ENCODE peak calls at places on chromosomes 1 and 21, in six cellular contexts. D is HL-60, O is WERI-Rb-1, Z is ascending aorta, L is upper lobe of right lung, J is astrocyte. A is an unnamed sample. For H3K27me3, the result is how much of the 10 kb centered on the place peaks cover.

GRCh38 chr1:93746423-93746822 is 64.8 kb upstream of the BCAR3 start:
- DNase-seq in D (no peak), O (no peak), Z (no peak), L (no peak), J (no peak), A (no peak)

GRCh38 chr1:125118147-125118993 is 3933.6 kb downstream of the SRGAP2C start:
- DNase-seq in D (no peak), O (no peak), Z (no peak), L (peak), J (no peak), A (no peak)

GRCh38 chr1:206012086-206012859 is 9.1 kb upstream of the RAB7B start:
- DNase-seq in D (peak), O (peak), Z (peak), L (peak), J (no peak), A (no peak)

GRCh38 chr1:74468982-74469603 is 43.3 kb downstream of the LRRC53 start:
- DNase-seq in D (no peak), O (no peak), Z (no peak), L (no peak), J (peak), A (peak)

GRCh38 chr1:119784127-119784781 is 15.5 kb upstream of the HMGCS2 start:
- DNase-seq in D (peak), O (no peak), Z (peak), L (peak), J (no peak), A (peak)

GRCh38 chr1:11227106-11228077 is 35.0 kb downstream of the MTOR start:
- DNase-seq in D (no peak), O (peak), Z (no peak), L (no peak), J (no peak), A (no peak)

GRCh38 chr1:67632811-67633478 is 52.1 kb upstream of the GADD45A start:
- DNase-seq in D (no peak), O (no peak), Z (no peak), L (no peak), J (no peak), A (no peak)

GRCh38 chr1:10528066-10529014 is 53.6 kb downstream of the PEX14 start:
- DNase-seq in D (no peak), O (no peak), Z (peak), L (no peak), J (peak), A (peak)

GRCh38 chr1:187630653-187631380 is 802.1 kb downstream of the PLA2G4A start:
- DNase-seq in D (no peak), O (no peak), Z (no peak), L (no peak), J (no peak), A (no peak)

GRCh38 chr1:203517426-203517974 is 23.5 kb downstream of the OPTC start:
- DNase-seq in D (no peak), O (no peak), Z (no peak), L (no peak), J (no peak), A (no peak)
- H3K27me3 ChIP-seq in D (under half), O (under half), Z (under half), L (under half), J (under half), A (under half)

DNA sequence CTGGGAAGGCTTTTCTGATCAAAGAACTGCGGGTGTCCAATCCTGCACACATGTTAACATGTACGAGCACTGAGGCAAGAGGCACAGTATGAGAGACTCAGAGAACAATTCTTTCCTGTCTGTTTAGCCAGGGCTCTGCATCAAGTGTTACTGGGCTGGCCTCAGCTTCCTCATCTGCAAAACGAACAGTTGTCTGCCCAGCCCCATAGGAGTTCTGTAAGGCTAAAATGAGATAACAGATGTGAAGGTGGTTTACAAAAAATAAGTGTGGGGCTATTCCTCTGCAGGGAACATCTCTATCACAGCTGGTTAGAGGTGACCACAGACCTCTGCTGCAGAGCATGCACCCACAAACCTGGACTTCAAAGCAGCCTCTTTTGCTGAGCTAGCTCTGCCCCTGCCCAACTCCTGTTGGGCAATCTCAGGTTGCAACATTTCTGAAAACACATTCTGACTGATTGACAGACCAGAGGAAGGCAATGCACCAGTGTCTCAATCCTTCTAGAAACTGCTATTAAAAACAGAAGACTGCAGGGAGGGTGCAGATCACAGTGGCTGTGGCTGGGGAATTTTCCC is 10.5 kb upstream of the OLIG1 start:
- DNase-seq in D (peak), O (no peak), Z (no peak), L (no peak), J (no peak), A (peak)
- H3K27me3 ChIP-seq in D (under half), O (under half), Z (under half), L (under half), J (under half), A (under half)

GRCh38 chr1:86183711-86184252 is 27.2 kb upstream of the COL24A1 start:
- DNase-seq in D (no peak), O (no peak), Z (no peak), L (no peak), J (peak), A (no peak)

DNA sequence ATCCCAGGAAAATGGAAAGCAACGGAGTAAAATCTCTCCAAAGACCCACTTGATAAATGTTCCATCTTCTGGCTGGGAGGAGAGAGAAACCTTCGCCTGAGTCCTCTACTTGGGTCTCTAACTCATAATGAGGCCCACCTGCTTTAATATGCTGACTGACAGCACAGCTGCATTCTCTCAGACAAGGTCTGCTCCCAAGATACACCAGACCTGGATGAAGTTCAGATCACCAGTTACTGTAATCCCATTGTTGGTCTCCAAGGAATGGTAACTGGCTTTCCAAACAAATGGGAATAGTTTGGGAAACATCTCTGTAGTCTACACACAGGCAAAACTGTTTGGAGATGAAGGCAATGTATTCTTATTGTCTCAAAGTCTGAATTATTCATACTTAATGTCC is 27.8 kb upstream of the COL24A1 start:
- DNase-seq in D (no peak), O (no peak), Z (no peak), L (no peak), J (no peak), A (no peak)
- H3K27me3 ChIP-seq in D (under half), O (under half), Z (under half), L (under half), J (under half), A (under half)

DNA sequence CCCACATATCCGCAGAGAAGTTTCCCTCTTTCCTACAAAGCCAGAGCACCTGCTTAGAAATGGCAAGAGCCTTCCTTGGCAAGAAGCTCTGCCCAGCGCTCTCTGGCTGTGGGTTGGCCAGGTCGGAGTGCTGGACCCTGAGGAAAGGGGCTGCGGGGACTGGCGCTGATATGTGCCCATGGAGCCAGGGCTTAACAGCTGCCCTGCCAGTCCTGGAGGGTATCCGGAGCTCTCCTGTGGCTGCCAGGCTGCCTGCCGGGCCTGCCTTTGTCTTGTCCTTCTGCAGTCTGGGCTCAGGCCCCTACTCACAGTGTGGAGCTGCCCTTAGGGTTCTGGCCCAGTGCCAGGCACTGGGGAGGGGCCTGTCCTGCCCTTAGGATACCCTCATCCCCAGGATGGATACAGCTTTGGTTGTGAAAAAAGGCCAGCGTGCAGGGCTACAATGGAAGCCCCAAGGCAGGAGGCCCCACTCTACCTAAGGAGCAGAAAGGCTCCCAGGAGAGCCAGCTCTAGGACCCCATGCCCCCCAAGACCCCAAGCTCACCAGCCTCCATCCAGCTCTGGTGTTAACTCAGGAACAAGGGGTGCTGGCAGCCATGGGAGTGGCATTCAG is 43.4 kb downstream of the KIAA1614 start:
- DNase-seq in D (no peak), O (no peak), Z (no peak), L (peak), J (no peak), A (no peak)
- H3K27me3 ChIP-seq in D (under half), O (under half), Z (under half), L (under half), J (under half), A (under half)

DNA sequence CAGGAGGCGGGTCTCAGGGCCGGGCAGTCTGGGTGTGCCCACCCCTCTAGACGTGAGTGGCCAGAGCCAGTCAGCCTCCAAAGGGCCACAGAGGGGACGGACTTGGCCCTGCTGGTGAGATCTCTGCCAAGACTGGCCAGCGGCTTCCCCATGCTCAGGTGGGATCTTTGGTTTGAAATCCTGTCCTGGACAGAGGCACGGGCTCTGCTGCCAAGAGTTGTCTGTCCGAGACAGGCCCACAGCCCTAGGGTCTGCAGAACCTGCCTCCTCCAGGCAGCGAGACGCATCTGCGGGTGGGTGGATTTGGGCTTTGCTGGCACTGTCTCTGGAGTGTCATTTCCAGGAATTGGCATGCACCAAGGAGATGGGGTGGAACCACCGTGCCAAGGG is 44.3 kb upstream of the CCDC27 start:
- DNase-seq in D (no peak), O (no peak), Z (no peak), L (no peak), J (no peak), A (no peak)
- H3K27me3 ChIP-seq in D (under half), O (under half), Z (under half), L (under half), J (under half), A (under half)

DNA sequence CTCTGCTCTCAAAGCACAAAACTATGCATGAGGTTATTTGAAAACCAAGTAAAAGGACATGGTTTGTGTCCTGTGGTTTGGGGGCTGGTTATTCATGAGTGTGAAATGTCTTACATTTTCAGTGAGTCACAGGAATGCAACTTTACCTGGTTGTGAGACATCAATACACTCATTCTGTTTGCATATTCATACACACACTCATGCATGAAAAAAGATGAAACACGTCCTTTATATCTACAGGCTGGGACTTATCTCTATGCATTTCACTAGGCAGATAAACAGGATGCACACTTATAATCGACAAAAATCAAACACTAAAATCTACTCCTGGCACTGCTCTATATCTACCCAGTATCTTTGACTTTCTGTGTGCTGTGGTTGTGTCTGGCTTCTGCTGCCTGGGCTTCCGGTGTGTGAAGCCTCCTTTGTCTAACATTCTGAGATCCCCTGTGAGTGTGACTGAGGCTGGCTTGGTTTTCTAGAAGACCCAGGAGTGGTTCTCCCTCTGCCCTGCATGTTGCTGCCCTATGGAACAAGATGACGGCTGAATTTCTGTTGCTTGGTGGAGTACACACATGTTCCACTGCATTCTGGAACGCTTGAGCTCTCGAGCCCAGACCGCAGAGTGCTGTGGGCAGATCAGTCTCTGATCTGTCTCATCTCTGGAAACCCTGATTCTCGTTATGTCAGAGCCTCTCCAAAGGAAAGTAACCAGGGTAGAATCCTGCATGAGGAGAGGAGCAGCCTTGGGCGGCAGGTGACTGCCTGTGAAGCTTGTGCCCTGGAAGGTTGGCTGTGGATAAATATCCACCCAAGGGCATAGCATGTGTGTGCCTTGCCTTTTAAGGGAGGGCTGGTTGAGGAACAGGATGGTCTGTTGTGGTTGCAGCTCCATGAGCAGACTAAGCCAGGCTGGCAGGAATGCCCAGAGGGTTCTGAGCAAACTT is 19.7 kb upstream of the FASLG start:
- DNase-seq in D (no peak), O (no peak), Z (no peak), L (no peak), J (peak), A (peak)
- H3K27me3 ChIP-seq in D (under half), O (half or more), Z (under half), L (under half), J (under half), A (under half)

GRCh38 chr1:208254376-208254775 is 10.2 kb upstream of the PLXNA2 start:
- DNase-seq in D (no peak), O (no peak), Z (peak), L (no peak), J (peak), A (no peak)

GRCh38 chr1:208256091-208256490 is 11.9 kb upstream of the PLXNA2 start:
- DNase-seq in D (no peak), O (no peak), Z (no peak), L (no peak), J (no peak), A (no peak)

GRCh38 chr1:208256556-208256955 is 12.4 kb upstream of the PLXNA2 start:
- DNase-seq in D (no peak), O (no peak), Z (no peak), L (no peak), J (no peak), A (no peak)

GRCh38 chr1:208253177-208253576 is 9.0 kb upstream of the PLXNA2 start:
- DNase-seq in D (no peak), O (no peak), Z (no peak), L (no peak), J (no peak), A (no peak)

GRCh38 chr1:208254862-208255261 is 10.7 kb upstream of the PLXNA2 start:
- DNase-seq in D (no peak), O (no peak), Z (no peak), L (no peak), J (peak), A (peak)
- H3K27me3 ChIP-seq in D (under half), O (under half), Z (under half), L (under half), J (under half), A (under half)

GRCh38 chr1:55582078-55582477 is 366.9 kb upstream of the USP24 start:
- DNase-seq in D (no peak), O (no peak), Z (no peak), L (no peak), J (no peak), A (no peak)

GRCh38 chr1:55585402-55585792 is 370.2 kb upstream of the USP24 start:
- DNase-seq in D (no peak), O (no peak), Z (no peak), L (no peak), J (no peak), A (no peak)

GRCh38 chr1:55588300-55588699 is 373.1 kb upstream of the USP24 start:
- DNase-seq in D (no peak), O (no peak), Z (no peak), L (no peak), J (no peak), A (no peak)

GRCh38 chr1:55586771-55587170 is 371.6 kb upstream of the USP24 start:
- DNase-seq in D (no peak), O (no peak), Z (no peak), L (no peak), J (no peak), A (no peak)

GRCh38 chr1:55584521-55585401 is 369.6 kb upstream of the USP24 start:
- DNase-seq in D (no peak), O (no peak), Z (no peak), L (no peak), J (peak), A (no peak)
- H3K27me3 ChIP-seq in D (under half), O (under half), Z (under half), L (under half), J (under half), A (under half)

A was measured in bronchial epithelial cell.